ENCODE peak calls at places on chromosomes 6 and 20, in six cellular contexts. F is GM12878, V is HepG2, G is GM12891, D is H1, W is K562. K is an unnamed sample.

GRCh38 chr6:168441434-168442391 is 729 bp downstream of the SMOC2 start:
- DNase-seq in F (no peak), V (no peak), G (no peak), D (peak), W (no peak), K (no peak)

GRCh38 chr20:24672181-24672880 is 202.9 kb downstream of the SYNDIG1 start:
- DNase-seq in F (no peak), V (no peak), G (no peak), D (no peak), W (no peak), K (no peak)

GRCh38 chr6:36688534-36689075 is 9.0 kb upstream of the RAB44 start:
- DNase-seq in F (no peak), V (no peak), G (no peak), D (no peak), W (no peak), K (no peak)

GRCh38 chr6:119312875-119313338 is 36.7 kb downstream of the MAN1A1 start:
- DNase-seq in F (no peak), V (peak), G (no peak), D (no peak), W (peak), K (no peak)

GRCh38 chr20:62875419-62876355 is 14.1 kb upstream of the TCFL5 start:
- DNase-seq in F (no peak), V (peak), G (no peak), D (no peak), W (peak), K (no peak)

GRCh38 chr6:129730477-129731165 is 20.6 kb upstream of the ARHGAP18 start:
- DNase-seq in F (no peak), V (peak), G (no peak), D (no peak), W (no peak), K (no peak)

GRCh38 chr20:2865630-2866029 is 7.7 kb upstream of the PTPRA start:
- DNase-seq in F (no peak), V (no peak), G (no peak), D (peak), W (peak), K (no peak)

GRCh38 chr6:15962449-15962764 is 166.5 kb upstream of the MYLIP start:
- DNase-seq in F (no peak), V (no peak), G (peak), D (no peak), W (no peak), K (no peak)

GRCh38 chr6:24431045-24431451 is 28.3 kb downstream of the MRS2 start:
- DNase-seq in F (no peak), V (peak), G (no peak), D (no peak), W (peak), K (no peak)

GRCh38 chr6:133906050-133906449 is 17.1 kb downstream of the TCF21 start:
- DNase-seq in F (no peak), V (no peak), G (no peak), D (no peak), W (no peak), K (no peak)

GRCh38 chr6:6521961-6522360 is 66.6 kb upstream of the LY86 start:
- DNase-seq in F (no peak), V (no peak), G (no peak), D (no peak), W (no peak), K (no peak)

GRCh38 chr6:43667245-43668150 is 20.1 kb downstream of the MRPS18A start:
- DNase-seq in F (no peak), V (peak), G (peak), D (peak), W (peak), K (peak)

GRCh38 chr6:43666181-43666920 is 21.2 kb downstream of the MRPS18A start:
- DNase-seq in F (no peak), V (no peak), G (no peak), D (no peak), W (no peak), K (no peak)

GRCh38 chr6:43669922-43670622 is 17.5 kb downstream of the MRPS18A start:
- DNase-seq in F (no peak), V (no peak), G (no peak), D (peak), W (peak), K (no peak)

GRCh38 chr6:43669050-43669921 is 18.3 kb downstream of the MRPS18A start:
- DNase-seq in F (no peak), V (no peak), G (no peak), D (no peak), W (no peak), K (no peak)

GRCh38 chr6:43668151-43669028 is 19.2 kb downstream of the MRPS18A start:
- DNase-seq in F (peak), V (peak), G (no peak), D (peak), W (peak), K (peak)
- TF ChIP-seq POLR2AphosphoS5 in F (no peak), V (peak), G (peak), D (peak), W (peak), K (peak)

GRCh38 chr6:52419809-52420667 is at the start of gene EFHC1:
- DNase-seq in F (peak), V (peak), G (peak), D (peak), W (peak), K (peak)
- TF ChIP-seq POLR2A in F (peak), V (peak), G (peak), D (peak), W (peak), K (peak)

DNA sequence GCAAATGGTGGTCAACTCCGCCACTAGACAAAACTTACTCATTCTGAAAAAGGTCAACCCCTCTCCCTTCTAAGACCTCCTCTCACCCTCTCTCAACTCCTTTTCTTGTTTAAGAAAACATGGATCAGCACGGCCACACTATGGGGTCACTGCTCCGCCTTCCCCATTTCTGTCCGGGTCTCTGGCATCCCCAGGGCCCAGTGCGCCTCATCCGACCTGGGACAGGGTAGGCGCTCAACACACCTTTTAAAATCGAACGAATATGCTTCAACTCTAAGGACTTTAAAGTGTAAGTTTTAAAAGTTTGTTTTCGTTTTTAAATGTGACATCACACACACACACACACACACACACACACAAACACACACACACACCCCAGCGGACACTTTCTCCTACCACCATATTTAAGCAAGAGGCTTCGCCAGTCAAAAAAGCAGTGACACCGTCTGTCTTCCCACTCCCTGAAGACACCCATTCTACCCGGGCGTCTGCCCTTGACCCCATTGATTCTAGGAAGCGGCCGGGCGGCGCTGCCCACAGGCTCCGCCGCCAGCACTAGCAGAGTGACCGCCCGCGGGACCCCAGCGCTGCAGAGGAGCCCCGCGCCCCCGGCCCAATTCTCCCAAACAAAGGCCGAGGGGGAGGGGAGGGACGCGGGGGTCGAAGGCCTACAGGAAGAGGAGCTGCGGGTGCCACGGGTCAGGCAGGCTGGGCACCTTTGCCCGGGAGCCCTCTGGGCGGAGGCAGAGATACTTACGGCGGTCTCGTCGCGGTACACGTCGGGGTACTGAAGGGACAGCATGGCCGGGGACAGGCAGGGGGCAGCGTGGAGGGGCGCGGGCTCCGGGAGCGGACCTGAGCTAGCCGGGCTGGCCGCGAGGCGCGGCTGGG is 547 bp downstream of the PREP start:
- DNase-seq in F (no peak), V (peak), G (peak), D (peak), W (peak), K (no peak)
- TF ChIP-seq TAF1 in F (no peak), V (no peak), G (no peak), D (no peak), W (no peak), K (no peak)

DNA sequence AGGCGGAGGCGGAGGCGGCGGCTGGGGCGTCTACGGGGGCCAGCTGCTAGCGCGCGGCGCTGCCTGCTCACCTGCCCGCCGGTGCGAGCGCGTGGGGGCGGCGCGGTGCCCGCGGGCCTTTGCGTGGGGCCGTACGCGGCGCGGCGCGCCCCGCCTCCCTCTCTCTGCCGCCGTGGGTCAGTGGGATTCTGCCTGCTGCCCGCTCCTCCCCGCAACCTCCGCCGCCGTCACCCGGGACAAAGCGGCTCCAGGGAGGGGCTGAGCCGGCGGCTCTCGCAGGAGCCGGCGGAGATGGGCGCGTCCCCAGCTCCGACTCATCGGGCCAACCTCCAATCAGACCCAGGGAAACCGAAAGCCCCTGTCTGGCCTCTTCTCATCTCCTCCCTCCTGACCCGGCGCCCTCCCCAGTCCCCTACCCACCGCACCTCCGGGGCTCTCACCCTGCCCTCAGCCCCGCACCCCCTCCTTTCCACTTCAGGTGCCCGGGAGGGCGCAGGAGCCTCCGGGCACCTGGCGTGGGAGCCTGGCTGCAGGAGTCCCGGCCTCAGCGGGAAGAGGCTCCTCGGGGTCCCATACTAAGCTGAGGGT is at the start of gene RCAN2:
- DNase-seq in F (no peak), V (peak), G (peak), D (peak), W (peak), K (peak)
- TF ChIP-seq POLR2AphosphoS5 in F (no peak), V (no peak), G (no peak), D (no peak), W (no peak), K (no peak)

GRCh38 chr20:49096212-49096730 is 50.2 kb downstream of the CSE1L start:
- DNase-seq in F (no peak), V (no peak), G (no peak), D (no peak), W (no peak), K (no peak)
- TF ChIP-seq POLR2A in F (no peak), V (no peak), G (no peak), D (no peak), W (no peak), K (no peak)

GRCh38 chr20:58634818-58635665 is 16.0 kb upstream of the STX16 start:
- DNase-seq in F (no peak), V (no peak), G (peak), D (no peak), W (peak), K (no peak)

GRCh38 chr20:58637466-58638198 is 13.5 kb upstream of the STX16 start:
- DNase-seq in F (no peak), V (no peak), G (no peak), D (no peak), W (no peak), K (no peak)

GRCh38 chr20:58636396-58636982 is 14.6 kb upstream of the STX16 start:
- DNase-seq in F (no peak), V (no peak), G (no peak), D (no peak), W (no peak), K (no peak)

GRCh38 chr20:58638467-58639181 is 12.5 kb upstream of the STX16 start:
- DNase-seq in F (no peak), V (no peak), G (no peak), D (no peak), W (no peak), K (no peak)

DNA sequence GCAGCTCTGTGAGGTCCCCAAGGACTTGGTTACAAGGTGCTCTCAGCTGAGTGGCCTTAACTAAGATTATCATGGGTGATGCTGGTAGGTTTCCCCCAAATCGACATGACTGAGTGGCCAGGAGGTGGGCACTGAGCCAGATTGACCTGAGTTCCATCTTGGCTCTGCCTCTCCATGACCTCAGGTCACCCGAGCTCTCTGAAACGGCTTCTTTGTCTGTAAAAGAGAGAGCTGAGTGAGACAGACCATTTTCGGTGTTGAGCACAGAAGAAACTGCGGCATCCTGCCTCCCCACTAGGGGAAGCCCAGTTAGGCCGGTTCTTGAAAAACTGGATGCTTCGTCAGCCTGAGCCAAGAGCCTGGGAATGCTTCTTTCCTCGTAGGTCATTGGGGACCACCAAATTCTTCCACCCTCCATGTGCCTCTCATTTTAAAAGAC is 14.1 kb upstream of the STX16 start:
- DNase-seq in F (no peak), V (no peak), G (no peak), D (no peak), W (no peak), K (no peak)
- TF ChIP-seq TAF1 in F (no peak), V (no peak), G (no peak), D (no peak), W (no peak), K (no peak)

DNA sequence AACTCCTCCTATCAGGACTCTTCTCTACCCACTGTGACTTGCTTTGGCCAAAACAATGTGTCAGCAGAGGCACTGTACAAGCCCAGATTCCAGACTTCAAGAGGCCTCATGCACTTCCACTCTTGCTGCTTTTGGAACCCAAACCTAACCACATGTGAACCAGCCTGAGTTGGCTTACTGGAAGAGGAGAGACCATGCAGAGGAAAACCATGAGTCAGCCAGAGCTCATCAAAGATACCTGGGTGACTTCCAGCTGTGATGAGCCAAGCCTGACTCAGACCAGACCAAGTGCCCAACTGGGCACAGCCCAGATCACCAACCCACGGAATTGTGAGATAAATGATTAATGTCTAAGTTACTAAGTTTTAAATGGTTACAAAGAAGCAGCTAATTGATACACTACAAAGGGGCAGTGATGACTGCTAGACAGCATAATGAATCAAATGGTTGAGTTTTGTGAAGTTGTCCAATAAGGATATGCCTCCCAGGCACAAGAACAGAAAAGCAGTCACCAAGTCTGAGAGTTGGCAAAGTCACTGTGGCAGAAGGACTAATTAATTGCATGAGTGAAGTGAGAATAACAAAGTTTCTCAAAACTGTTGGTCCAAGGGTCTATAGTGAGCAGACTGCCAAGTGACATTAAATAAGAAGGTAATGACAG is 16.1 kb upstream of the BEND6 start:
- DNase-seq in F (no peak), V (peak), G (no peak), D (no peak), W (no peak), K (no peak)
- TF ChIP-seq POLR2AphosphoS5 in F (no peak), V (no peak), G (no peak), D (no peak), W (no peak), K (no peak)

DNA sequence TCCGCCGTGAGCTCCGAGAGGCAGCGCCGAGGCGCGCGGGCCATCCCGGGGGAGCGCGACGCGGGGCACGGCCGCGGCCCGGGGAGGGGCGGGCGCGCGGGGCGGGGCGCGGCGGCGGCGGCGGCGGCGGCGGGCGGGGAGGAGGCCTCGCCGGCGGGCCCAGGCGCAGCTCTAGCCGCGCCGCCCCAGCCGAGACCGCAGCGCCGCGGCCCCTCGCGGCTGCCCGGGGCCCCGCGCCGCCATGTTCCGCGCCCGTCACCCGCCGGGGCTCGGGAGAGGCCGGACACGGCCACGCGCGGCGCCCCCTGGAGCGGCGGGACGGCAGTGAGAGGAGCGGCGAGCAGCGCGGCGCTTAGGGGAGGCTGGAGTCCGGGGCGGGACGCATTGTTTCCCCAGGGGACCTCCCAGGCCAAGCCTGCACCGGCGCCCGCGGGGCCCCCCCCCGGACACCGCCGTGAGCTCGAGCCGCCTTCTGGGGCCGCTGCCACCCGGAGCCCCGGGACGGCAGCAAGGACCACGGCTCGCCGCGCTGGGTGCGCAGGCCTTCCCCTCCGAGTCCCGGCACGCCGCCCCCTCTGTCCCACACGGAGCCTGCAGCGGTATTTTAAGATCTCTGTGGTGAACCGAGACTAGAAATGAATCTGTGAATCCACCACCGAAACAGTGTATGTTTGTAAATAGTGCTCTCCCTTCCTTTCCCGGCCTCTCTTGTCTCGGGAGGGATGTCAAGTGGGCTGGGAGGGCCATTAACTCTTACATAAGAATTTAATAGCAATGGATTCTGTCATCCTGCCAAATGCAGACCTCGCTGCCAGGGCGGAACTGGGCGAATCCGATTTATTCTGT is at the start of gene KIF13A:
- DNase-seq in F (no peak), V (peak), G (peak), D (peak), W (peak), K (peak)
- TF ChIP-seq POLR2A in F (peak), V (peak), G (no peak), D (no peak), W (peak), K (no peak)

GRCh38 chr6:111761783-111762312 is 111.4 kb downstream of the FYN start:
- DNase-seq in F (no peak), V (no peak), G (no peak), D (no peak), W (no peak), K (no peak)
- TF ChIP-seq TAF1 in F (no peak), V (no peak), G (peak), D (no peak), W (no peak), K (no peak)